ENCODE peak calls at places on chromosomes 2 and 18, in five cellular contexts. C is Karpas-422, T is IMR-90, P is K562, F is endodermal cell. R is an unnamed sample.

GRCh38 chr2:121777699-121778058 is 22.2 kb downstream of the TSN start:
- DNase-seq in C (no peak), F (no peak), T (peak; percentile 71), P (no peak), R (no peak)

GRCh38 chr2:241308267-241308666 is 7.2 kb downstream of the HDLBP start:
- DNase-seq in C (no peak), T (no peak), P (no peak), F (no peak), R (no peak)

GRCh38 chr2:211495339-211495738 is 938.9 kb downstream of the CPS1 start:
- DNase-seq in P (no peak), T (no peak), F (no peak), C (no peak), R (no peak)

GRCh38 chr2:38665854-38666577 is at the start of gene GALM:
- DNase-seq in T (peak; percentile 96), F (peak; percentile 96), C (peak; percentile 85), P (peak; percentile 84), R (peak; percentile 8)

GRCh38 chr2:216350214-216350789 is 22.0 kb downstream of the MARCHF4 start:
- DNase-seq in C (no peak), T (peak; percentile 81), P (peak; percentile 17), F (no peak), R (no peak)

GRCh38 chr2:54454922-54455583 is 1.1 kb upstream of the SPTBN1 start:
- DNase-seq in P (no peak), F (no peak), T (no peak), C (no peak), R (no peak)

GRCh38 chr18:31321719-31322118 is 3.8 kb downstream of the DSG1 start:
- DNase-seq in F (no peak), C (no peak), T (no peak), P (no peak), R (no peak)

GRCh38 chr2:99865818-99866676 is 276.3 kb downstream of the AFF3 start:
- DNase-seq in T (peak; percentile 39), C (no peak), F (no peak), P (no peak), R (no peak)

GRCh38 chr2:134142341-134142738 is 111.5 kb upstream of the MGAT5 start:
- DNase-seq in T (no peak), C (no peak), P (no peak), F (no peak), R (no peak)

GRCh38 chr2:237156131-237156856 is 70.6 kb downstream of the COPS8 start:
- DNase-seq in F (no peak), T (peak; percentile 93), C (no peak), P (no peak), R (no peak)

GRCh38 chr2:218270721-218271486 is 585 bp downstream of the PNKD start:
- DNase-seq in P (no peak), F (no peak), C (peak; percentile 71), T (no peak), R (no peak)

GRCh38 chr2:43110442-43110871 is 115.9 kb downstream of the ZFP36L2 start:
- DNase-seq in C (no peak), P (no peak), T (peak; percentile 85), F (peak; percentile 42), R (no peak)

GRCh38 chr2:134312482-134312881 is 58.6 kb downstream of the MGAT5 start:
- DNase-seq in T (no peak), P (no peak), F (no peak), C (no peak), R (no peak)

GRCh38 chr2:135175177-135175576 is 123.1 kb downstream of the RAB3GAP1 start:
- DNase-seq in C (no peak), P (no peak), F (no peak), T (no peak), R (no peak)

GRCh38 chr2:75210409-75210808 is 11.1 kb upstream of the TACR1 start:
- DNase-seq in T (no peak), F (no peak), P (no peak), C (no peak), R (no peak)

GRCh38 chr2:122500316-122501105 is 745.1 kb downstream of the TSN start:
- DNase-seq in T (no peak), F (no peak), C (no peak), P (no peak), R (peak; percentile 92)

GRCh38 chr2:144546933-144547332 is 27.0 kb upstream of the ZEB2 start:
- DNase-seq in T (peak; percentile 16), C (no peak), F (no peak), P (no peak), R (no peak)

GRCh38 chr2:201059961-201060525 is 11.4 kb downstream of the HYCC2 start:
- DNase-seq in F (no peak), T (no peak), C (no peak), P (no peak), R (no peak)

GRCh38 chr2:183229386-183229785 is 105.1 kb downstream of the NUP35 start:
- DNase-seq in F (no peak), P (no peak), C (no peak), T (peak; percentile 63), R (no peak)

GRCh38 chr2:216696751-216697560 is 1.6 kb upstream of the IGFBP5 start:
- DNase-seq in C (peak; percentile 59), P (peak; percentile 26), F (no peak), T (peak; percentile 71), R (no peak)

GRCh38 chr2:69163109-69163508 is 150.1 kb downstream of the ANTXR1 start:
- DNase-seq in T (peak; percentile 88), F (no peak), C (peak; percentile 65), P (no peak), R (no peak)

GRCh38 chr2:96876036-96876810 is 6.3 kb upstream of the SEMA4C start:
- DNase-seq in C (no peak), F (peak; percentile 73), P (peak; percentile 37), T (peak; percentile 62), R (no peak)

GRCh38 chr2:4973973-4974372 is 718.2 kb upstream of the SOX11 start:
- DNase-seq in T (no peak), C (no peak), P (no peak), F (no peak), R (no peak)

GRCh38 chr2:20487392-20488135 is 40.7 kb downstream of the RHOB start:
- DNase-seq in T (no peak), F (peak; percentile 77), P (no peak), C (peak; percentile 31), R (no peak)

GRCh38 chr2:37622434-37623202 is 48.8 kb downstream of the CDC42EP3 start:
- DNase-seq in F (no peak), C (no peak), P (no peak), T (no peak), R (no peak)

GRCh38 chr2:99336780-99337163 is 417 bp upstream of the EIF5B start:
- DNase-seq in P (no peak), T (no peak), C (no peak), F (no peak), R (peak; percentile 48)

GRCh38 chr2:207375207-207375875 is 154.4 kb upstream of the CREB1 start:
- DNase-seq in C (peak; percentile 34), T (no peak), P (no peak), F (no peak), R (no peak)
- H3K9me3 ChIP-seq in C (no peaks in the 10 kb centered on the region), T (no peaks in the 10 kb centered on the region), P (no peaks in the 10 kb centered on the region), F (peaks cover 5% of the 10 kb centered on the region), R (no peaks in the 10 kb centered on the region)

GRCh38 chr2:205188516-205189138 is 493.7 kb upstream of the NRP2 start:
- DNase-seq in F (peak; percentile 82), C (no peak), T (peak; percentile 82), P (no peak), R (peak; percentile 70)
- H3K27ac ChIP-seq in F (no peak overlapping the region), C (no peak overlapping the region), T (peak overlapping the region; percentile 49), P (no peak overlapping the region), R (no peak overlapping the region)

GRCh38 chr2:58039170-58039611 is 7.4 kb upstream of the VRK2 start:
- DNase-seq in T (peak; percentile 75), F (no peak), P (peak; percentile 33), C (peak; percentile 78), R (no peak)
- H3K9ac ChIP-seq in T (no peak overlapping the region), F (no peak overlapping the region), P (no peak overlapping the region), C (peak overlapping the region; percentile 51), R (no peak overlapping the region)

GRCh38 chr2:229043681-229044080 is 227.4 kb downstream of the PID1 start:
- DNase-seq in F (no peak), P (no peak), C (no peak), T (no peak), R (no peak)

GRCh38 chr2:229044581-229044980 is 226.5 kb downstream of the PID1 start:
- DNase-seq in P (no peak), F (no peak), T (no peak), C (no peak), R (no peak)

GRCh38 chr2:229045671-229046070 is 225.4 kb downstream of the PID1 start:
- DNase-seq in P (no peak), F (no peak), C (no peak), T (no peak), R (no peak)

GRCh38 chr2:229042349-229042748 is 228.7 kb downstream of the PID1 start:
- DNase-seq in C (no peak), F (no peak), P (no peak), T (no peak), R (no peak)

GRCh38 chr2:229041691-229042090 is 229.4 kb downstream of the PID1 start:
- DNase-seq in F (no peak), C (no peak), P (no peak), T (no peak), R (no peak)
- H3K9me3 ChIP-seq in F (no peaks in the 10 kb centered on the region), C (no peaks in the 10 kb centered on the region), P (no peaks in the 10 kb centered on the region), T (peaks cover 4% of the 10 kb centered on the region), R (no peaks in the 10 kb centered on the region)